ENCODE peak calls at places on chromosomes 7 and 10, in four cellular contexts. K is K562, U is GM12878, Y is HepG2. A is an unnamed sample.

GRCh38 chr10:97356318-97356914 is 21.9 kb upstream of the FRAT2 start:
- DNase-seq in K (no peak), U (no peak), Y (no peak), A (peak; percentile 43)

GRCh38 chr10:125788156-125789034 is 12.8 kb upstream of the MMP21 start:
- DNase-seq in K (no peak), U (no peak), Y (no peak), A (no peak)

GRCh38 chr10:14389981-14390590 is 59.4 kb upstream of the FRMD4A start:
- DNase-seq in K (no peak), U (peak; percentile 83), Y (no peak), A (no peak)

GRCh38 chr7:22361795-22362194 is 4.8 kb upstream of the RAPGEF5 start:
- DNase-seq in K (no peak), U (no peak), Y (no peak), A (peak; percentile 46)

GRCh38 chr7:81470084-81470723 is 299.6 kb downstream of the HGF start:
- DNase-seq in K (peak; percentile 15), U (no peak), Y (peak; percentile 42), A (peak; percentile 54)

GRCh38 chr7:83852136-83852535 is 203.2 kb upstream of the SEMA3E start:
- DNase-seq in K (no peak), U (no peak), Y (no peak), A (peak; percentile 53)

GRCh38 chr10:67763499-67764011 is 67.6 kb upstream of the CTNNA3 start:
- DNase-seq in K (peak; percentile 29), U (no peak), Y (peak; percentile 23), A (peak; percentile 82)

GRCh38 chr10:80204801-80205477 is 398 bp downstream of the ANXA11 start:
- DNase-seq in K (peak; percentile 84), U (no peak), Y (no peak), A (peak; percentile 21)

GRCh38 chr10:88114368-88114767 is 250.9 kb downstream of the PTEN start:
- DNase-seq in K (peak; percentile 24), U (no peak), Y (peak; percentile 44), A (peak; percentile 51)

GRCh38 chr7:48497521-48497920 is 326.3 kb downstream of the ABCA13 start:
- DNase-seq in K (no peak), U (no peak), Y (no peak), A (no peak)

GRCh38 chr10:64394744-64395143 is 873.5 kb downstream of the REEP3 start:
- DNase-seq in K (no peak), U (no peak), Y (no peak), A (no peak)

GRCh38 chr10:8130973-8131911 is 76.8 kb downstream of the GATA3 start:
- DNase-seq in K (no peak), U (peak; percentile 54), Y (no peak), A (peak; percentile 13)

GRCh38 chr7:33706666-33707194 is 198.6 kb upstream of the BMPER start:
- DNase-seq in K (no peak), U (no peak), Y (no peak), A (peak; percentile 27)

GRCh38 chr10:79061441-79062315 is 7.1 kb upstream of the ZMIZ1 start:
- DNase-seq in K (no peak), U (no peak), Y (no peak), A (no peak)

GRCh38 chr10:13839430-13839986 is 252.7 kb downstream of the PRPF18 start:
- DNase-seq in K (no peak), U (no peak), Y (no peak), A (peak; percentile 68)

GRCh38 chr7:47423196-47423595 is 158.7 kb downstream of the TNS3 start:
- DNase-seq in K (no peak), U (no peak), Y (no peak), A (no peak)

GRCh38 chr7:87220026-87220733 is 648 bp upstream of the TMEM243 start:
- DNase-seq in K (peak; percentile 62), U (no peak), Y (peak; percentile 50), A (peak; percentile 83)

GRCh38 chr10:48760983-48761382 is 76.3 kb downstream of the WDFY4 start:
- DNase-seq in K (no peak), U (no peak), Y (no peak), A (no peak)

GRCh38 chr7:154832557-154833138 is 170.3 kb downstream of the PAXIP1 start:
- DNase-seq in K (no peak), U (no peak), Y (peak; percentile 38), A (no peak)

GRCh38 chr7:126682176-126682575 is 570.6 kb downstream of the GRM8 start:
- DNase-seq in K (no peak), U (no peak), Y (no peak), A (no peak)

GRCh38 chr7:2945171-2945570 is 98.5 kb downstream of the CARD11 start:
- DNase-seq in K (no peak), U (no peak), Y (no peak), A (no peak)

GRCh38 chr10:63256047-63256773 is 123.1 kb downstream of the NRBF2 start:
- DNase-seq in K (no peak), U (no peak), Y (no peak), A (peak; percentile 42)

GRCh38 chr7:44384586-44385383 is 59.4 kb upstream of the CAMK2B start:
- DNase-seq in K (no peak), U (no peak), Y (no peak), A (no peak)

GRCh38 chr7:44380831-44381493 is 55.6 kb upstream of the CAMK2B start:
- DNase-seq in K (no peak), U (no peak), Y (no peak), A (no peak)

GRCh38 chr7:44383566-44383965 is 58.2 kb upstream of the CAMK2B start:
- DNase-seq in K (no peak), U (no peak), Y (no peak), A (peak; percentile 87)

GRCh38 chr7:44381494-44382220 is 56.3 kb upstream of the CAMK2B start:
- DNase-seq in K (no peak), U (no peak), Y (no peak), A (no peak)

DNA sequence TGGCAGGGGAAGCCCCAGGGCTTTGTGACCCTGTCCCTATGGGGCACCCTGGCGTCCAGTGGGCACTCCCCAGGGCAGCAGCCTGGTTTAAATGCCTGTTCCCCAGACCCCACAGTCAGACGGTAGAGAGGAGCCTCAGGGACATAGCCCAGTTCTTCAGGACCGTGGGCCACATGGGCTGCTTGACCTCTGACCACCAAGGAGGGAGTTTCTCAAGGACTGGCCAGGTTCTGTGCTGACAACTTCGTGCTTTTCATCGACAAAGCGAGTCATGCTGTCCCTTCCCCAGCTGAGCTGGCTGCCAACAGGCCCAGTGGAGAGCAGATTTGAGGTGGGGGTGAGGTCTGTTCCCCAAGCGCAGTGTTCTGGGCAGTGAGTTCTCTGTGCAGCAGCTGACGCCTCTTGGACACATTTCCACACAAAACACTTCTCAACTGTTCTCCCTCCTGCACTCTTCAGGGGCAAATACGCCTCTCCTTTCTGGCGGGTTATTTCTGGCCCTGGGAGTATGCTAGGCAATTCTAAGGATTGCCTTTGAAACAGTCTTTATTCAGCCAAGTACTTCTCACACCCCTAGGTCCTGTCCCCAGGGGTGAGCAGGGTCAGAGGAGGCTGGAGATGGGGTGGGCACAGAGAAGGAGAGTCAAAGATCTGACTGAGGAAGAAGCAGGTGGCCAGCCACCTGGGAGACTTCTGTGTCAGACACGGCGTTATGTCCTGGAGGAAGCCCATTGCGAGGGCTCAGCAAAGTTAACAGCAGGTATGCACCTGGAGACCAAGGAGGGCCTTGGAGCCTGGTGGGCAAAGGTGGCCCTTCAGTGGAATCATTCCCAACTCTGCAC is 57.3 kb upstream of the CAMK2B start:
- DNase-seq in K (no peak), U (no peak), Y (no peak), A (no peak)
- TF ChIP-seq MYC in K (no peak), U (no peak), Y (no peak), A (no peak)

GRCh38 chr10:35446439-35446838 is 110.1 kb downstream of the CCNY start:
- DNase-seq in K (no peak), U (no peak), Y (no peak), A (no peak)
- H3K79me2 ChIP-seq in K (peaks cover 96% of the 10 kb centered on the region), U (peaks cover 14% of the 10 kb centered on the region), Y (peaks cover 72% of the 10 kb centered on the region), A (peaks cover 86% of the 10 kb centered on the region)

GRCh38 chr10:102817175-102817574 is 20.0 kb downstream of the CYP17A1 start:
- DNase-seq in K (no peak), U (no peak), Y (no peak), A (no peak)

GRCh38 chr10:102814456-102814871 is 22.7 kb downstream of the CYP17A1 start:
- DNase-seq in K (peak; percentile 87), U (no peak), Y (peak; percentile 76), A (peak; percentile 98)

GRCh38 chr10:102813734-102814455 is 23.3 kb downstream of the CYP17A1 start:
- DNase-seq in K (peak; percentile 22), U (no peak), Y (peak; percentile 58), A (no peak)

GRCh38 chr10:102814873-102815661 is 22.1 kb downstream of the CYP17A1 start:
- DNase-seq in K (no peak), U (no peak), Y (peak; percentile 90), A (peak; percentile 78)

DNA sequence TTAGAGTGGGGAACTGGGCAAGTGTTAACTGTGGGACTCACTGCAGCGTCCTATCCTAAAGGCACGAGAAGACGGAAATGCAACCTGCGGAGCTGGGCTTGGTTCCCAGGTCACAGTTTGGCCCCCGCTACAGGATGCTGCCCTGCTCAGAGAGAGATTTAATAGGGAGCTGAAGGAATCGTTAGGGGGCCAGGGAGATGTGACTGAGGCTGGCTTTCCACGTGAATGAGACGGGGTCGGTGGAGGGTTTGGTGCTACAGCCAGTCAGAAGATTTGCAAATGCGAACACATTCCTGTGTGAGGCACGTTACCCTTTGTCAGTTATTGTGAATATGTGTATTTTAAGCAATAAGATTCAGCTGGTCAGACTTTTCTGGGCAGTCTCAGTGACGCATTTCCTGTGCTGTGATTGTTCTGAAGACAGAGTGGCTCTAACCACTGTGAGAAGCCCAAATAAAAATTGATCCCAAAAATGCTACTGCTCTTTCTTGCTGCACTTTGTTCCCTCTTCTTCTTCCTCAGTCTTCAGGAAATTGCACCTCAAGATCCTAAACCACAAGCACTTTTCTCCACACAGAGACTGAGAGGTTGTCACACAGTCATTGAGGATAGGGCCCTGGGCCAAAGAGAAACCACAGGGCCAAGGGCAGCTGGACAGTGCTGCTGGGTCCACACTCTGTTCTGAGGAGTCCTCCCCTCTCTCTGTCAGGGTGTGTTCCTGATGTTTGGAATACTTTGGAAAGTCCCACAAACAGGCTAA is 21.2 kb downstream of the CYP17A1 start:
- DNase-seq in K (no peak), U (no peak), Y (no peak), A (peak; percentile 92)
- TF ChIP-seq MYC in K (no peak), U (no peak), Y (no peak), A (no peak)

GRCh38 chr7:134646425-134647305 is at the start of gene BPGM:
- DNase-seq in K (peak; percentile 99), U (peak; percentile 100), Y (peak; percentile 99), A (peak; percentile 100)

GRCh38 chr7:134651991-134652390 is 5.3 kb downstream of the BPGM start:
- DNase-seq in K (no peak), U (no peak), Y (no peak), A (no peak)

GRCh38 chr7:134645935-134646334 is 718 bp upstream of the BPGM start:
- DNase-seq in K (peak; percentile 41), U (no peak), Y (no peak), A (no peak)

GRCh38 chr7:134648456-134648855 is 1.8 kb downstream of the BPGM start:
- DNase-seq in K (no peak), U (no peak), Y (no peak), A (no peak)

DNA sequence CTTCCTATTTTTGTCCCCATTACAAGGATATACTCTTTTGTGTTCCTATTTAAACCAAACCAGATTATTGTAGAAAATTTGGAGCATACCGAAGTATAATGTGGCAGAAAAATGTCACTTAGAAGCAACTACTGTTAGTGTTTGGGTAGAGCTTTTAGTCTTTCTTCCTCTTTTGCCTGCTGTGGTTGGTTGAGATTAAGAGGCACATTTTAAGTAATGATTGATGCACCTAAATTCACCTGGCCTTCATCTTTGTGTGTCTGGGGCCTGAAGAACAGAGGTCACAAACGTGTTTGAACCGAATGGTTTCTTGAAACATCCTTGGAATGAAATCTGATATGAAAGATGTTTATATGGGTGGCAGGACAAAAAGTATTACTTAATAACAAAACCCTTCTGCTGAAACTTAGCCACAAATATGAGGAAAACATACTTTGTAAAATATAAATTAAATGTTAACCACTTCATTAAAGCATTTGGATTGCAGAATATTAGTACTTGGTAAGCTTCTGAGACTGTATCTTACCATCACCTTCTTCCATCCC is 2.6 kb downstream of the BPGM start:
- DNase-seq in K (no peak), U (no peak), Y (no peak), A (no peak)
- H3K79me2 ChIP-seq in K (peaks cover 32% of the 10 kb centered on the region), U (peaks cover 3% of the 10 kb centered on the region), Y (no peaks in the 10 kb centered on the region), A (peaks cover 71% of the 10 kb centered on the region)